ENCODE peak calls at places on chromosomes 6 and 20, in five cellular contexts. E, H, S, X and C are unnamed samples. For H3K4me1, the result is how much of the 10 kb centered on the place peaks cover.

GRCh38 chr6:105911106-105911629 is 175.0 kb upstream of the PRDM1 start:
- ATAC-seq in E (no peak), S (no peak), X (no peak), H (no peak), C (no peak)

GRCh38 chr6:118307581-118307980 is 240.5 kb upstream of the PLN start:
- ATAC-seq in X (no peak), S (no peak), H (no peak), E (no peak), C (no peak)

GRCh38 chr20:10721112-10721896 is 47.5 kb upstream of the JAG1 start:
- ATAC-seq in H (no peak), X (no peak), E (peak), S (no peak), C (no peak)

GRCh38 chr6:31702421-31702818 is 704 bp downstream of the ABHD16A start:
- ATAC-seq in X (peak), S (peak), H (peak), E (peak), C (no peak)

GRCh38 chr6:5078121-5078695 is 6.9 kb upstream of the PPP1R3G start:
- ATAC-seq in S (no peak), H (peak), X (no peak), E (peak), C (no peak)

GRCh38 chr6:13733178-13733851 is 21.7 kb upstream of the RANBP9 start:
- ATAC-seq in E (no peak), S (peak), H (peak), X (peak), C (peak)

GRCh38 chr6:117924708-117925107 is 17.6 kb downstream of the SLC35F1 start:
- ATAC-seq in S (no peak), H (no peak), E (no peak), X (no peak), C (no peak)

GRCh38 chr6:127924031-127924430 is 23.2 kb upstream of the THEMIS start:
- ATAC-seq in X (no peak), E (no peak), S (no peak), H (no peak), C (no peak)

GRCh38 chr6:39053016-39053595 is 4.5 kb downstream of the GLP1R start:
- ATAC-seq in E (no peak), S (no peak), X (no peak), H (no peak), C (no peak)

GRCh38 chr6:7888587-7889357 is 21.8 kb downstream of the TXNDC5 start:
- ATAC-seq in H (no peak), X (no peak), S (peak), E (no peak), C (no peak)

GRCh38 chr6:14897836-14898235 is 348.0 kb upstream of the JARID2 start:
- ATAC-seq in H (no peak), S (no peak), E (no peak), X (peak), C (no peak)

GRCh38 chr20:44843863-44844262 is 33.5 kb upstream of the RIMS4 start:
- ATAC-seq in X (no peak), H (no peak), S (no peak), E (peak), C (no peak)

GRCh38 chr20:33733654-33734576 is 2.1 kb downstream of the ZNF341 start:
- ATAC-seq in X (peak), S (peak), H (peak), E (peak), C (peak)

GRCh38 chr6:14770040-14770439 is 475.8 kb upstream of the JARID2 start:
- ATAC-seq in S (no peak), X (no peak), E (no peak), H (no peak), C (no peak)

GRCh38 chr6:52546192-52546591 is 30.7 kb downstream of the TRAM2 start:
- ATAC-seq in E (peak), X (no peak), H (no peak), S (no peak), C (no peak)

GRCh38 chr6:160378218-160378617 is 30.0 kb downstream of the SLC22A3 start:
- ATAC-seq in E (no peak), S (no peak), X (no peak), H (no peak), C (peak)

GRCh38 chr20:38604873-38605303 is 3.3 kb downstream of the ARHGAP40 start:
- ATAC-seq in S (peak), E (no peak), X (no peak), H (no peak), C (no peak)

GRCh38 chr20:47705497-47705856 is 79.8 kb downstream of the SULF2 start:
- ATAC-seq in S (no peak), X (no peak), H (no peak), E (no peak), C (peak)

GRCh38 chr20:4867036-4867435 is 134.3 kb downstream of the SLC23A2 start:
- ATAC-seq in S (no peak), E (no peak), X (peak), H (no peak), C (no peak)

GRCh38 chr6:167702241-167702827 is 124.4 kb upstream of the AFDN start:
- ATAC-seq in E (no peak), S (no peak), X (no peak), H (no peak), C (no peak)

GRCh38 chr6:32814145-32814544 is 2.7 kb downstream of the HLA-DOB start:
- ATAC-seq in S (no peak), E (peak), X (no peak), H (no peak), C (no peak)

GRCh38 chr20:60255866-60256265 is 297.6 kb downstream of the CDH26 start:
- ATAC-seq in E (no peak), S (no peak), H (no peak), X (no peak), C (no peak)

GRCh38 chr6:39313526-39314272 is 520 bp downstream of the KCNK17 start:
- ATAC-seq in X (no peak), E (no peak), H (no peak), S (no peak), C (no peak)

GRCh38 chr6:28371706-28372451 is 22.1 kb downstream of the ZKSCAN3 start:
- ATAC-seq in E (peak), H (no peak), X (no peak), S (no peak), C (no peak)

GRCh38 chr6:119343573-119344146 is 5.9 kb downstream of the MAN1A1 start:
- ATAC-seq in H (no peak), X (no peak), E (no peak), S (no peak), C (no peak)

GRCh38 chr6:151576658-151577057 is 82.8 kb downstream of the CCDC170 start:
- ATAC-seq in S (no peak), X (no peak), H (no peak), E (no peak), C (no peak)

GRCh38 chr20:62587757-62588402 is 54.4 kb upstream of the SLCO4A1 start:
- ATAC-seq in H (no peak), E (no peak), S (peak), X (no peak), C (no peak)

GRCh38 chr20:20498081-20498861 is 130.4 kb downstream of the INSM1 start:
- ATAC-seq in H (no peak), E (no peak), X (no peak), S (no peak), C (no peak)

GRCh38 chr6:90093558-90094073 is 199.3 kb downstream of the GJA10 start:
- ATAC-seq in X (no peak), H (no peak), E (no peak), S (no peak), C (no peak)

GRCh38 chr6:140105857-140106256 is 731.4 kb upstream of the CITED2 start:
- ATAC-seq in H (peak), E (no peak), X (no peak), S (peak), C (no peak)

GRCh38 chr6:78589426-78589825 is 277.9 kb upstream of the IRAK1BP1 start:
- ATAC-seq in H (no peak), S (no peak), E (no peak), X (no peak), C (no peak)

GRCh38 chr6:31379850-31380249 is 22.9 kb upstream of the HLA-B start:
- ATAC-seq in E (no peak), X (no peak), S (no peak), H (no peak), C (no peak)

GRCh38 chr6:145866449-145867401 is 52.1 kb upstream of the FBXO30 start:
- ATAC-seq in S (no peak), E (peak), X (no peak), H (no peak), C (no peak)

DNA sequence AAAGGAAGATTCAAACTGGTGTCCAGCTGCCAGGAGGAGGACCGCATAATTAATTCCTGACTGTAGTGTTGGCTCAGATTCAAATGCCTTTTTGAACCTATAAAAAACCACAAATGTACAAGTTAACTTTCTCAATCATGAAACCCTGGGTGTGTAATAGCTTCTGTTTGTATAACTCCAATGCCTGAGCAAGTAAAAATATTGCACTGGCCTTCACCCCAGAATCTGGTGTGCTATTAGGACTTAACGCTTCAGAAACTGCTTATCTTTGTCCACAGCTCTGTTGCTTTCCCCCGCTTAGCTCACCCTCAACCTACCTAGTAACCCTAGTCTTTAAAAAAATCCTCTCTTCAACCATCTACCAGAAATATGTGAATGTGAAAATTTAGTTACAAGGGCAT is 119.1 kb upstream of the MAP7 start:
- ATAC-seq in E (no peak), S (no peak), X (no peak), H (peak), C (no peak)
- H3K4me3 ChIP-seq in E (no peak), S (no peak), X (no peak), H (no peak), C (no peak)

DNA sequence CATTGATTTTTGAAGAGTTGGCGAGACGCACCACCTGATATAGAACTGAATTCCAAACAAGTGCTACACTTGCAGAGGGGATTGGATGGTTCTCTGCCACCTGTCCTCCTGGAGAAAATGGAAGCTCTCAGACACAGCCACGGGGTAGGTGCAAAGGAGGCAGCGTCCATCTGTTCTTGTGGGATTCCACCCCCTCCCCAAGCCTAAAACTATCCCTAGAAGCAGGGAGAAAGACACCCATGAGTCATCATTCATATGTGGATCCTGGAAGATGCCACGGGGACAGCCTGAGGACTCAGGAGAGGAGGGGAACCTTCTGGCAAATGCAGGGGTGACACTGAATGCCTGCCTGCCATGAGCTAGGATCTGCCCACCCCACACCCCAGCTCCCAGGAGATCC is 171.3 kb upstream of the CST7 start:
- ATAC-seq in H (no peak), X (no peak), E (no peak), S (no peak), C (no peak)
- H3K4me1 ChIP-seq in H (under half), X (under half), E (under half), S (under half), C (under half)

DNA sequence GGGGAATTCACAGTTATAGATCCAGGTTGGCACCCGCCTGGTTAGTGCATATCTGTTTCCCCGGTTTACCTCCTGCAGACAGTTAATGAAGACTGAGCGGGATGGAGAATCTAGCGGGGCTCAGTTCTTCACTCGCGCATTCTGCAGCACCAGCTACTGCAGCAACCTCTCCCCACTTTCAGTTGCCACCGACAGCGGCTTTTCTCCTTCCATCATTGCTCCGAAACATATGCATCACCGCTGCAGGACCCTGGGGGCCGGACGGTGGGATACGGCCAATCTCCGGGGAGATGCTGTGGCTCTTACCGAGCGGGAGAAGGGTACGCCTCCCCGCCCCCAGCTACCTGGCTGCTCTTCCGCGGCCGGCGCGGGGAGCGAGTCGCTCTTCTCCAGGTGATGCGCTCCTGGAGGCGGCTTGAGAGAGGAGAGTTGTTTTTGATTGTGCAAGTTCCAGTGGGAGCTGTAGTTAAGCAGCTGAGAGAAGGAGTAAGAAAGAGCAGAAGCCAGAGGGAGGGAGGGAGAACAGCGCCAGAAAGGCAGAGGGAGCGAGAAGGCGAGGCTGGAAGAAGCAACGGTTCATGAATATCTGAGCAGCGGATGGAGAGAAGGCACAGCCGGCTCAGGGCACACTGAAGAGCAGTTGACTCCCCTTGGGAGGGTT is at the start of gene SGK1:
- ATAC-seq in S (peak), X (peak), E (peak), H (peak), C (peak)
- TF ChIP-seq POLR2AphosphoS5 in S (no peak), X (no peak), E (no peak), H (no peak), C (no peak)

GRCh38 chr6:149095842-149096241 is 221.7 kb upstream of the TAB2 start:
- ATAC-seq in S (no peak), E (no peak), X (no peak), H (no peak), C (no peak)
- H3K4me3 ChIP-seq in S (no peak), E (no peak), X (no peak), H (no peak), C (no peak)

DNA sequence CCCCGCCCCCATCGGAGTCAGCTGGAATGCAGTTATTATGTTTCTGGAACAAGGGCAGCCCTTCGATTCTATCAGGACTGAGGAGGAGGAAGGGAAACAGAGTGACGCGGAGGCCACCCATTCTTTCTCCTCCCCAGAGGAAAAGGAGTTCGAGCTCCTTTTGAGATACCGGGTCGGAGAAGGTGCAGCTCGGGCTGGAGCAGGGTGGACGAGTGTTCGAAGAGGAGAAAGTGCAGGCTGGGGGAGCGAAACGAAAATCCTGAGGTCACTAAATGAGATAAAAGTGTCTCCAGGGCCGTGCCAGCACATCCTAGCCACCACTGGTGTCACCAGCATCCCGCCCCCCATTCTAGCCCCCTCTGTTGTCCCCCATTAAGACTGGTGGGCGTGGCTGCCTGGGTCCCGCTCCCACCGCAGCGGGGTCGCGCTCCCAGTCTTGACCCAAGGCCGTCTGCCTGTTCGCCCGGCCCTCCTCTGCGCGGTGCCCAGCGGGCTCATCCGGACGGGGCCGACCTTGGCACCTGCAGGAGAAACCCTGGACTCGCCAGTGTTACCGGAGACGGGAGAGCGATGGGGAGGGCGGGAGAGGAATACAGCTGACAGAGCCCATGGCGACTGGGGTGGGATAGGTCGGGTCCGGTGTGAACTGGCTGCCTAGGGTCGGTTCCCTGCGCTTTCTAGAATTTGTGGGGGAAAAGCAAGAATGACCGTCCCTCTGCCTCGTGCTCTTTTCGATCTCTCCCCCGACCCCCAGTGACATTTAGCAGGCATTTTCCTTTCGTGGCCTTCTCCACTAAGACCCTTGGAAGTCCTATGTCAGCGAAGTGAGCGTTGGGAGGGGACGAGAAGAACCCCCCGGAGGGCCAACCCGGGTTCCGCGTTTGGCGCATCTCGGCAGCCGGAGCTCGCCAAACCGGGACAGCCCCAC is 16.2 kb downstream of the FOXA2 start:
- ATAC-seq in S (no peak), E (no peak), H (no peak), X (peak), C (no peak)
- H3K4me1 ChIP-seq in S (half or more), E (under half), H (under half), X (under half), C (under half)

GRCh38 chr6:157841211-157841840 is 18.3 kb downstream of the SNX9 start:
- ATAC-seq in H (peak), X (peak), E (peak), S (no peak), C (no peak)
- TF ChIP-seq POLR2AphosphoS5 in H (no peak), X (no peak), E (peak), S (no peak), C (no peak)